ENCODE peak calls at places on chromosomes 12 and 14, in nine cellular contexts. Q is EL; S is ACHN; I is progenitor cell of endocrine pancreas; C is nephron progenitor cell; O is WERI-Rb-1; E is NCI-H446 treated with DMSO at 0.1 percent for 48 hours; X is activated CD4-positive, alpha-beta T cell treated with anti-CD3 and anti-CD28 coated beads, Interleukin-2, amount 50 U/mL, for 48 hours; R is activated naive CD4-positive, alpha-beta T cell. Z is an unnamed sample.

GRCh38 chr12:107515446-107515958 is 170.1 kb upstream of the PWP1 start:
- DNase-seq in Q (peak), S (peak), I (no peak), C (no peak), O (no peak), E (peak), X (peak), R (no peak), Z (no peak)

GRCh38 chr14:59631237-59631636 is 54.6 kb upstream of the CCDC175 start:
- DNase-seq in Q (peak), S (peak), I (no peak), C (peak), O (peak), E (peak), X (no peak), R (no peak), Z (peak)

GRCh38 chr12:91918431-91918830 is 227.2 kb downstream of the BTG1 start:
- DNase-seq in Q (no peak), S (no peak), I (no peak), C (no peak), O (peak), E (no peak), X (no peak), R (no peak), Z (no peak)

GRCh38 chr14:54597795-54598443 is 31.0 kb downstream of the SAMD4A start:
- DNase-seq in Q (no peak), S (no peak), I (no peak), C (no peak), O (peak), E (no peak), X (no peak), R (no peak), Z (no peak)

GRCh38 chr14:68685419-68686211 is 107.3 kb downstream of the ZFP36L1 start:
- DNase-seq in Q (peak), S (peak), I (no peak), C (no peak), O (no peak), E (no peak), X (peak), R (peak), Z (no peak)

GRCh38 chr12:98883231-98883630 is 238.1 kb downstream of the APAF1 start:
- DNase-seq in Q (no peak), S (no peak), I (no peak), C (no peak), O (no peak), E (no peak), X (no peak), R (no peak), Z (no peak)

GRCh38 chr12:123049398-123050250 is 69.1 kb downstream of the ARL6IP4 start:
- DNase-seq in Q (no peak), S (no peak), I (no peak), C (no peak), O (peak), E (peak), X (no peak), R (no peak), Z (no peak)

GRCh38 chr14:58718226-58718625 is 80.5 kb downstream of the DACT1 start:
- DNase-seq in Q (no peak), S (no peak), I (no peak), C (no peak), O (no peak), E (no peak), X (no peak), R (no peak), Z (no peak)

GRCh38 chr12:124347805-124348658 is 53.1 kb downstream of the RFLNA start:
- DNase-seq in Q (no peak), S (peak), I (no peak), C (peak), O (no peak), E (no peak), X (peak), R (peak), Z (peak)

GRCh38 chr12:123971770-123972447 is 722 bp downstream of the CCDC92 start:
- DNase-seq in Q (peak), S (peak), I (no peak), C (peak), O (peak), E (no peak), X (peak), R (no peak), Z (peak)

GRCh38 chr12:98736352-98737326 is 91.5 kb downstream of the APAF1 start:
- DNase-seq in Q (no peak), S (no peak), I (no peak), C (no peak), O (peak), E (no peak), X (no peak), R (no peak), Z (no peak)

GRCh38 chr12:117370588-117370987 is 9.2 kb upstream of the NOS1 start:
- DNase-seq in Q (no peak), S (no peak), I (no peak), C (no peak), O (no peak), E (no peak), X (no peak), R (no peak), Z (no peak)

GRCh38 chr12:9049520-9050133 is 60.3 kb downstream of the KLRG1 start:
- DNase-seq in Q (peak), S (peak), I (no peak), C (peak), O (no peak), E (no peak), X (no peak), R (no peak), Z (peak)

GRCh38 chr12:100404769-100405407 is 48.0 kb downstream of the SLC17A8 start:
- DNase-seq in Q (peak), S (peak), I (peak), C (peak), O (peak), E (no peak), X (peak), R (no peak), Z (peak)

GRCh38 chr12:105445261-105446015 is 114.9 kb downstream of the C12orf75 start:
- DNase-seq in Q (peak), S (no peak), I (no peak), C (no peak), O (no peak), E (no peak), X (no peak), R (no peak), Z (no peak)

GRCh38 chr12:6944381-6945186 is 762 bp downstream of the C12orf57 start:
- DNase-seq in Q (peak), S (peak), I (peak), C (peak), O (peak), E (peak), X (peak), R (peak), Z (peak)

GRCh38 chr14:29521526-29522137 is 406.0 kb downstream of the PRKD1 start:
- DNase-seq in Q (peak), S (peak), I (no peak), C (peak), O (peak), E (peak), X (peak), R (no peak), Z (peak)

GRCh38 chr12:131591714-131592709 is 118.9 kb upstream of the SFSWAP start:
- DNase-seq in Q (no peak), S (no peak), I (no peak), C (no peak), O (no peak), E (no peak), X (no peak), R (no peak), Z (no peak)

GRCh38 chr12:111274820-111275219 is 94.1 kb downstream of the PHETA1 start:
- DNase-seq in Q (peak), S (peak), I (no peak), C (no peak), O (no peak), E (no peak), X (no peak), R (no peak), Z (no peak)

GRCh38 chr14:67609642-67610310 is 9.7 kb upstream of the PIGH start:
- DNase-seq in Q (no peak), S (no peak), I (no peak), C (no peak), O (no peak), E (no peak), X (no peak), R (no peak), Z (no peak)

GRCh38 chr14:68143341-68143807 is 323.8 kb downstream of the RAD51B start:
- DNase-seq in Q (peak), S (no peak), I (no peak), C (no peak), O (no peak), E (peak), X (no peak), R (no peak), Z (no peak)

GRCh38 chr14:53855574-53855973 is 101.1 kb downstream of the BMP4 start:
- DNase-seq in Q (no peak), S (no peak), I (no peak), C (no peak), O (no peak), E (no peak), X (no peak), R (no peak), Z (no peak)

GRCh38 chr14:106802413-106803364 is 1276.3 kb downstream of the TMEM121 start:
- DNase-seq in Q (no peak), S (peak), I (no peak), C (no peak), O (peak), E (no peak), X (peak), R (no peak), Z (peak)

GRCh38 chr12:80937391-80938238 is at the start of gene LIN7A:
- DNase-seq in Q (peak), S (no peak), I (peak), C (peak), O (peak), E (no peak), X (no peak), R (no peak), Z (peak)

GRCh38 chr12:122527478-122527944 is 462 bp downstream of the KNTC1 start:
- DNase-seq in Q (peak), S (peak), I (no peak), C (peak), O (peak), E (no peak), X (no peak), R (no peak), Z (peak)

GRCh38 chr12:53098982-53099651 is 1.6 kb downstream of the IGFBP6 start:
- DNase-seq in Q (peak), S (peak), I (peak), C (peak), O (peak), E (peak), X (peak), R (peak), Z (peak)

GRCh38 chr12:66072135-66072534 is 58.4 kb downstream of the LLPH start:
- DNase-seq in Q (no peak), S (no peak), I (no peak), C (no peak), O (no peak), E (no peak), X (no peak), R (no peak), Z (no peak)

GRCh38 chr12:20212036-20212435 is 156.3 kb upstream of the PDE3A start:
- DNase-seq in Q (peak), S (no peak), I (no peak), C (no peak), O (no peak), E (peak), X (no peak), R (no peak), Z (no peak)